ENCODE peak calls at places on chromosomes 2 and 18, in eight cellular contexts. F, L, I, Y, Z, B, M and R are unnamed samples.

GRCh38 chr2:216426166-216426777 is 14.0 kb downstream of the SMARCAL1 start:
- DNase-seq in I (no peak), B (no peak), Z (no peak), F (no peak), Y (no peak), L (no peak), M (no peak), R (no peak)

GRCh38 chr18:58400337-58400885 is 228.5 kb downstream of the ALPK2 start:
- DNase-seq in Y (no peak), L (no peak), M (no peak), Z (no peak), F (no peak), I (no peak), B (no peak), R (no peak)

GRCh38 chr2:191656389-191656788 is 21.5 kb upstream of the NABP1 start:
- DNase-seq in Y (no peak), M (no peak), I (no peak), L (no peak), F (no peak), B (no peak), Z (no peak), R (no peak)

GRCh38 chr18:56298935-56299334 is 339.5 kb downstream of the TXNL1 start:
- DNase-seq in F (no peak), Y (peak; percentile 80), Z (no peak), M (no peak), I (peak; percentile 10), B (no peak), L (peak; percentile 75), R (peak; percentile 1)

GRCh38 chr2:191308026-191308425 is 62.8 kb downstream of the MYO1B start:
- DNase-seq in L (no peak), B (no peak), Y (no peak), I (no peak), Z (no peak), M (no peak), F (no peak), R (no peak)

GRCh38 chr18:22639026-22639463 is 221.3 kb upstream of the CTAGE1 start:
- DNase-seq in Z (no peak), I (no peak), B (no peak), M (no peak), L (no peak), Y (peak; percentile 80), F (no peak), R (no peak)

GRCh38 chr2:113826346-113827285 is 63.3 kb upstream of the ACTR3 start:
- DNase-seq in B (peak; percentile 56), F (no peak), Z (no peak), Y (no peak), L (no peak), M (no peak), I (no peak), R (no peak)

GRCh38 chr2:118668431-118669424 is 178.7 kb downstream of the EN1 start:
- DNase-seq in B (peak; percentile 13), M (no peak), Z (peak; percentile 16), I (no peak), Y (peak; percentile 72), L (no peak), F (no peak), R (no peak)

GRCh38 chr2:71153585-71153984 is 23.2 kb downstream of the MPHOSPH10 start:
- DNase-seq in F (no peak), I (no peak), L (no peak), M (no peak), B (no peak), Z (no peak), Y (no peak), R (no peak)

GRCh38 chr2:120823551-120823950 is 87.9 kb downstream of the GLI2 start:
- DNase-seq in Z (no peak), F (no peak), I (no peak), Y (no peak), B (no peak), L (no peak), M (no peak), R (no peak)

GRCh38 chr18:45559258-45559657 is 56.0 kb upstream of the SLC14A2 start:
- DNase-seq in B (no peak), Z (no peak), F (no peak), Y (no peak), M (no peak), L (no peak), I (no peak), R (no peak)

GRCh38 chr2:51165534-51166260 is 133.8 kb upstream of the NRXN1 start:
- DNase-seq in M (no peak), I (no peak), B (no peak), F (no peak), Z (no peak), Y (no peak), L (no peak), R (peak; percentile 9)

GRCh38 chr2:219034823-219035222 is 6.5 kb downstream of the CFAP65 start:
- DNase-seq in Z (no peak), I (no peak), M (no peak), F (no peak), Y (no peak), B (no peak), L (no peak), R (no peak)

GRCh38 chr2:196607073-196607472 is 32.4 kb upstream of the CCDC150 start:
- DNase-seq in M (no peak), F (no peak), Z (no peak), L (peak; percentile 86), I (no peak), B (no peak), Y (no peak), R (no peak)

GRCh38 chr2:121694398-121695178 is 42.1 kb downstream of the NIFK start:
- DNase-seq in M (no peak), Y (no peak), B (no peak), F (no peak), I (no peak), L (no peak), Z (no peak), R (no peak)

GRCh38 chr2:233489666-233490065 is 76.9 kb downstream of the USP40 start:
- DNase-seq in L (no peak), F (no peak), Y (no peak), M (no peak), I (no peak), Z (no peak), B (no peak), R (no peak)

GRCh38 chr2:211086049-211086448 is 529.6 kb downstream of the CPS1 start:
- DNase-seq in M (no peak), Z (no peak), B (no peak), Y (no peak), I (no peak), L (no peak), F (no peak), R (no peak)

GRCh38 chr2:27086090-27086721 is 366 bp upstream of the KHK start:
- DNase-seq in Y (peak; percentile 95), Z (peak; percentile 77), L (peak; percentile 94), I (peak; percentile 96), M (peak; percentile 73), B (peak; percentile 87), F (peak; percentile 79), R (peak; percentile 97)

GRCh38 chr2:82792316-82792715 is 1666.8 kb downstream of the SUCLG1 start:
- DNase-seq in Y (no peak), L (no peak), B (no peak), M (no peak), Z (no peak), F (no peak), I (no peak), R (no peak)

DNA sequence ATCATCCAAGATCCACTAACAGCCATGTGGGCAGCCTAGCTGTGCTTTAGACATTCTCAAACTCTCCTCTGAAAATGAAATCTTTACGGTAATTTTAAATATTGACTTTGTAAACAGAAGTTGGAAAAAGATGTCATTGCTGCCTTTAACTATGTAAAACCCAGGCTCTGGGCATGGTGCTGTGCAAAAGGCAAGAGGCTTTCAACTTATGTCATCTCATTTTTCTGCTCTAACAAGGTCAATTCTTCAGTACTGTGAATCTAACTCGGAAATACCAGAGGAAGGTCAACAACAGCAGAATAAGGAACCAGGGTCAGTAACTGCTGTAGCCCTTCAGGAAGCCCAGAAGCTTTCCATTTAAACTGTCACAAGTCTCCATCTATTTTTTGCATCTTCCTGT is 37.0 kb upstream of the MPP4 start:
- DNase-seq in F (no peak), B (peak; percentile 80), L (peak; percentile 88), Y (no peak), Z (no peak), M (no peak), I (no peak), R (no peak)
- TF ChIP-seq MAX in F (no peak), B (no peak), L (no peak), Y (no peak), Z (no peak), M (no peak), I (no peak), R (no peak)

DNA sequence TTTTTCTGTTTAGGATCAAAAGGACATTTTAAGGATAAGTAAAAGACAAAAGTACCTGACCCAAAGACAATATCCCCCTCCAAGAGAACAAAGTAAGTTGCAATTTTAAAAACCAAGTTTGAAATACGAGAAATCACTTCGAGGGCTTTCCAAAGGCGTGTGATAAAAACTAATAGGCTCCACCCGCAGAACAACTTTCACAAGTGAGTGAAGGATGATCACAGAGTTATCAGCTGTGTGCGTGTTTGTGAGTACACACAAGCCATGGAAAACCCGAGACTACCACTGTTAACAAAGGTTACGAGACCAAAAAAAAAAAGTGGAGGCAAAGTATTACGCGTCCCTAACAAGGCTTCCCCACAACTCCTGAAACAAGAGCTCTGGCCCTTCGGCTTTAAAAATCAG is 776 bp downstream of the SMAD2 start:
- DNase-seq in M (no peak), B (peak; percentile 37), L (no peak), F (no peak), Y (no peak), I (no peak), Z (no peak), R (no peak)
- TF ChIP-seq POLR2A in M (no peak), B (no peak), L (peak; percentile 35), F (no peak), Y (no peak), I (no peak), Z (no peak), R (no peak)

GRCh38 chr2:188452084-188452483 is 160.4 kb downstream of the GULP1 start:
- DNase-seq in Z (no peak), B (no peak), F (no peak), L (no peak), I (no peak), M (no peak), Y (no peak), R (no peak)

GRCh38 chr2:188450740-188451480 is 159.2 kb downstream of the GULP1 start:
- DNase-seq in M (no peak), B (no peak), Z (no peak), Y (no peak), L (no peak), F (no peak), I (no peak), R (no peak)

GRCh38 chr2:188456114-188456909 is 164.6 kb downstream of the GULP1 start:
- DNase-seq in I (no peak), F (peak; percentile 43), Z (no peak), M (no peak), B (no peak), Y (no peak), L (no peak), R (peak; percentile 5)
- TF ChIP-seq MAX in I (no peak), F (peak; percentile 88), Z (no peak), M (no peak), B (no peak), Y (no peak), L (no peak), R (no peak)

DNA sequence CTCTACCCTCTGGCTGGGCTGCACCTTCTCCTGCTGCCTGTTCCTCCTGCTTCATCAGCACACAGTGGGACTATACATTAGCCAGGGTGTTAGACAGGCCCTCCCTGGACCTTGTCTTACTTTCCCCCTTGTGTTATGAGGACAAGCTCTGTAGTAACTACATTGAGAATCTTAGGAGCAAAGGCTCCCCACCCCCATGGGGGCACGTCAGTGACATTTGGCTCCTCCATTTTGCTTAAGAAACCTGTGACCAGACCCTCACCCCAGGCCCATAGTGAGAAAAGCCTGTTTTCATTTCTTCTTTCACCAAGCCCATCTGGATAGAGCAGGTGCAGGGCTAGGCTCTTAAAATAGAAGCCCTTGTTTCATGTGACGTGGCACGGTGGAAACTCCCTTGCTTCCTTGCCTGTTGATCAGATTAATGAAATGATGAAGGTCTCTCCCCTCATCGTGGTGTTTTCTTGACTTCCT is 146.7 kb downstream of the RPIA start:
- DNase-seq in I (no peak), M (no peak), B (no peak), Y (no peak), Z (no peak), L (no peak), F (no peak), R (no peak)
- TF ChIP-seq POLR2A in I (no peak), M (no peak), B (no peak), Y (no peak), Z (no peak), L (no peak), F (no peak), R (no peak)